ENCODE peak calls at places on chromosomes 12 and 14, in six cellular contexts. V, K, P, G, A and N are unnamed samples.

GRCh38 chr14:99327458-99328250 is 55.7 kb upstream of the BCL11B start:
- DNase-seq in G (no peak), K (peak; percentile 2), V (no peak), P (no peak), A (no peak), N (no peak)

GRCh38 chr14:22427771-22428228 is 161.2 kb downstream of the DAD1 start:
- DNase-seq in P (no peak), G (no peak), V (no peak), K (no peak), A (no peak), N (no peak)

GRCh38 chr14:104147346-104148125 is 9.1 kb downstream of the KIF26A start:
- DNase-seq in P (no peak), A (no peak), K (no peak), G (no peak), V (no peak), N (peak; percentile 67)

GRCh38 chr12:15982071-15982470 is 70.9 kb downstream of the DERA start:
- DNase-seq in A (no peak), K (no peak), P (no peak), G (no peak), V (no peak), N (no peak)

GRCh38 chr12:19654630-19655384 is 215.5 kb downstream of the AEBP2 start:
- DNase-seq in K (no peak), V (no peak), A (peak; percentile 11), G (no peak), P (no peak), N (no peak)

GRCh38 chr12:26680724-26681455 is 152.1 kb downstream of the ITPR2 start:
- DNase-seq in A (peak; percentile 8), V (no peak), P (no peak), K (no peak), G (no peak), N (no peak)

GRCh38 chr12:32043928-32044549 is 62.6 kb upstream of the BICD1 start:
- DNase-seq in V (no peak), K (no peak), P (no peak), G (no peak), A (no peak), N (no peak)

GRCh38 chr12:110039085-110039807 is 9.1 kb downstream of the C12orf76 start:
- DNase-seq in K (peak; percentile 40), V (no peak), A (peak; percentile 89), G (peak; percentile 83), P (no peak), N (no peak)

GRCh38 chr14:106210650-106211049 is 684.3 kb downstream of the TMEM121 start:
- DNase-seq in K (no peak), G (no peak), A (no peak), P (no peak), V (no peak), N (no peak)

GRCh38 chr12:122168492-122168891 is 5.5 kb downstream of the IL31 start:
- DNase-seq in P (no peak), V (no peak), K (no peak), G (no peak), A (no peak), N (no peak)

GRCh38 chr12:50117057-50117622 is 5.1 kb downstream of the COX14 start:
- DNase-seq in V (no peak), P (no peak), K (no peak), A (no peak), G (no peak), N (no peak)

GRCh38 chr14:65103150-65103760 is 938 bp upstream of the MAX start:
- DNase-seq in P (no peak), G (no peak), V (no peak), A (no peak), K (no peak), N (no peak)

GRCh38 chr12:10331642-10332239 is 24.1 kb downstream of the KLRD1 start:
- DNase-seq in A (peak; percentile 15), G (peak; percentile 37), V (no peak), K (no peak), P (no peak), N (no peak)

GRCh38 chr14:76123426-76124095 is 28.2 kb upstream of the GPATCH2L start:
- DNase-seq in P (no peak), A (no peak), K (no peak), V (no peak), G (no peak), N (no peak)

GRCh38 chr14:76710093-76711010 is 50.9 kb upstream of the VASH1 start:
- DNase-seq in V (no peak), G (no peak), K (no peak), P (no peak), A (no peak), N (no peak)

GRCh38 chr12:10167588-10167987 is 4.3 kb downstream of the OLR1 start:
- DNase-seq in G (no peak), A (no peak), V (no peak), K (no peak), P (no peak), N (no peak)

GRCh38 chr12:7162691-7163114 is 26.8 kb upstream of the PEX5 start:
- DNase-seq in G (no peak), A (no peak), P (no peak), K (no peak), V (peak; percentile 11), N (peak; percentile 63)

GRCh38 chr14:104865631-104866441 is 768 bp downstream of the CEP170B start:
- DNase-seq in K (peak; percentile 66), A (peak; percentile 24), G (peak; percentile 11), V (no peak), P (peak; percentile 22), N (peak; percentile 93)

GRCh38 chr14:81070511-81070910 is 115.1 kb downstream of the TSHR start:
- DNase-seq in G (no peak), A (no peak), P (no peak), K (no peak), V (no peak), N (no peak)

GRCh38 chr12:88299567-88300101 is 157.5 kb downstream of the TMTC3 start:
- DNase-seq in G (peak; percentile 98), V (peak; percentile 53), A (peak; percentile 90), K (no peak), P (peak; percentile 65), N (no peak)

GRCh38 chr14:99663716-99664635 is 19.0 kb downstream of the HHIPL1 start:
- DNase-seq in K (no peak), P (no peak), G (no peak), V (no peak), A (no peak), N (no peak)

GRCh38 chr12:3289702-3290101 is 201.3 kb upstream of the PRMT8 start:
- DNase-seq in G (no peak), A (no peak), K (no peak), P (no peak), V (no peak), N (no peak)

GRCh38 chr12:21941522-21942376 is 523 bp upstream of the ABCC9 start:
- DNase-seq in A (peak; percentile 10), G (no peak), P (peak; percentile 5), V (no peak), K (no peak), N (peak; percentile 61)

GRCh38 chr12:109530301-109530685 is 43.0 kb downstream of the MMAB start:
- DNase-seq in P (no peak), G (no peak), K (no peak), A (no peak), V (no peak), N (no peak)

GRCh38 chr12:107929436-107929835 is 154.9 kb downstream of the ASCL4 start:
- DNase-seq in G (no peak), A (no peak), V (no peak), P (no peak), K (no peak), N (no peak)

GRCh38 chr14:78782551-78782950 is 612.4 kb downstream of the NRXN3 start:
- DNase-seq in V (no peak), K (no peak), P (no peak), A (no peak), G (no peak), N (no peak)

GRCh38 chr12:109998241-109998903 is 858 bp upstream of the ANKRD13A start:
- DNase-seq in G (no peak), V (no peak), K (no peak), P (no peak), A (no peak), N (no peak)

GRCh38 chr14:105891631-105892452 is 365.5 kb downstream of the TMEM121 start:
- DNase-seq in A (no peak), P (no peak), V (no peak), G (no peak), K (no peak), N (peak; percentile 18)

GRCh38 chr12:129531004-129531403 is 372.8 kb downstream of the TMEM132D start:
- DNase-seq in V (no peak), G (no peak), P (no peak), K (no peak), A (no peak), N (no peak)

GRCh38 chr12:131863711-131864396 is 30.6 kb upstream of the ULK1 start:
- DNase-seq in P (no peak), G (no peak), A (no peak), K (no peak), V (no peak), N (peak; percentile 58)